ENCODE peak calls at places on chromosomes 3 and 15, in four cellular contexts. V, R, J and E are unnamed samples.
A peak's percentile ranks its signal among the peaks of the same experiment; 100 is the strongest.

GRCh38 chr15:31814082-31814481 is 216.2 kb upstream of the CHRNA7 start:
- DNase-seq in R (no peak), V (no peak), J (no peak), E (no peak)

GRCh38 chr3:132549890-132550578 is 47.0 kb upstream of the ACKR4 start:
- DNase-seq in V (no peak), J (no peak), R (no peak), E (no peak)

GRCh38 chr3:30435950-30436349 is 170.5 kb upstream of the TGFBR2 start:
- DNase-seq in J (no peak), R (no peak), V (no peak), E (no peak)

GRCh38 chr3:152232001-152232400 is 36.7 kb upstream of the MBNL1 start:
- DNase-seq in R (no peak), J (no peak), V (no peak), E (no peak)

GRCh38 chr3:53820756-53821580 is 25.3 kb downstream of the CHDH start:
- DNase-seq in R (no peak), J (peak; percentile 76), V (no peak), E (no peak)

GRCh38 chr3:106168941-106169340 is 300.1 kb upstream of the CBLB start:
- DNase-seq in V (peak; percentile 2), R (no peak), J (no peak), E (no peak)

GRCh38 chr15:31579976-31580375 is 253.3 kb downstream of the KLF13 start:
- DNase-seq in J (no peak), V (no peak), R (no peak), E (no peak)

GRCh38 chr3:123104550-123104949 is 37.7 kb downstream of the PDIA5 start:
- DNase-seq in J (peak; percentile 56), V (no peak), R (peak; percentile 6), E (no peak)

GRCh38 chr15:99536422-99537033 is 29.3 kb upstream of the MEF2A start:
- DNase-seq in V (no peak), R (no peak), J (no peak), E (no peak)

GRCh38 chr15:73924258-73924921 is 1.9 kb upstream of the LOXL1 start:
- DNase-seq in V (peak; percentile 39), J (no peak), R (peak; percentile 37), E (no peak)

GRCh38 chr3:140276698-140277097 is 341.7 kb downstream of the CLSTN2 start:
- DNase-seq in R (peak; percentile 21), J (no peak), V (peak; percentile 60), E (peak; percentile 64)

GRCh38 chr3:51024765-51025681 is 350.3 kb downstream of the DOCK3 start:
- DNase-seq in J (no peak), R (peak; percentile 2), V (no peak), E (peak; percentile 27)

GRCh38 chr3:185807455-185808068 is 17.3 kb downstream of the IGF2BP2 start:
- DNase-seq in R (no peak), V (peak; percentile 25), J (no peak), E (peak; percentile 82)

GRCh38 chr3:5136619-5137429 is 14.7 kb downstream of the ARL8B start:
- DNase-seq in J (no peak), R (no peak), V (peak; percentile 30), E (peak; percentile 31)

GRCh38 chr3:52396907-52397591 is 47.9 kb downstream of the SEMA3G start:
- DNase-seq in R (no peak), V (no peak), J (no peak), E (no peak)

GRCh38 chr3:14319654-14320182 is 82.7 kb upstream of the SLC6A6 start:
- DNase-seq in R (peak; percentile 78), V (peak; percentile 76), J (no peak), E (peak; percentile 92)

GRCh38 chr3:183548262-183548769 is 7.2 kb downstream of the KLHL6 start:
- DNase-seq in J (no peak), R (peak; percentile 78), V (peak; percentile 81), E (peak; percentile 79)

GRCh38 chr3:139218046-139218445 is 125.8 kb upstream of the MRPS22 start:
- DNase-seq in R (no peak), V (no peak), J (no peak), E (no peak)